ENCODE peak calls at places on chromosomes 12 and 14, in nine cellular contexts. One of them, this sample, is unnamed.

GRCh38 chr12:102971227-102971626 is 13.8 kb downstream of the ASCL1 start:
- DNase-seq in T-helper 22 cell: no peak
- DNase-seq in renal cortical epithelial cell: no peak
- DNase-seq in stimulated activated naive CD8-positive, alpha-beta T cell treated with anti-CD3 and anti-CD28 coated beads, Interleukin-15, Interleukin-2, amounts not matched to agents 100 U/mL and 50 U/mL, for 24 hours: no peak
- DNase-seq in mesendoderm: no peak
- DNase-seq in T-helper 2 cell: no peak
- DNase-seq in heart left ventricle: no peak
- DNase-seq in stimulated activated CD8-positive, alpha-beta memory T cell treated with anti-CD3 and anti-CD28 coated beads, Interleukin-12 subunit alpha, Interleukin-12 subunit beta, amount 100 ng/mL, for 4 hours: no peak
- DNase-seq in T-cell: no peak
- DNase-seq in this sample: no peak

GRCh38 chr14:51424569-51425251 is 184.7 kb downstream of the TMX1 start:
- DNase-seq in renal cortical epithelial cell: peak; percentile 45
- DNase-seq in stimulated activated naive CD8-positive, alpha-beta T cell treated with anti-CD3 and anti-CD28 coated beads, Interleukin-15, Interleukin-2, amounts not matched to agents 100 U/mL and 50 U/mL, for 24 hours: no peak
- DNase-seq in T-cell: no peak
- DNase-seq in mesendoderm: peak; percentile 81
- DNase-seq in stimulated activated CD8-positive, alpha-beta memory T cell treated with anti-CD3 and anti-CD28 coated beads, Interleukin-12 subunit alpha, Interleukin-12 subunit beta, amount 100 ng/mL, for 4 hours: no peak
- DNase-seq in heart left ventricle: no peak
- DNase-seq in T-helper 22 cell: no peak
- DNase-seq in T-helper 2 cell: no peak
- DNase-seq in this sample: no peak

GRCh38 chr14:68145036-68145435 is 325.5 kb downstream of the RAD51B start:
- DNase-seq in mesendoderm: peak; percentile 39
- DNase-seq in heart left ventricle: no peak
- DNase-seq in renal cortical epithelial cell: peak; percentile 91
- DNase-seq in stimulated activated CD8-positive, alpha-beta memory T cell treated with anti-CD3 and anti-CD28 coated beads, Interleukin-12 subunit alpha, Interleukin-12 subunit beta, amount 100 ng/mL, for 4 hours: no peak
- DNase-seq in T-helper 22 cell: no peak
- DNase-seq in stimulated activated naive CD8-positive, alpha-beta T cell treated with anti-CD3 and anti-CD28 coated beads, Interleukin-15, Interleukin-2, amounts not matched to agents 100 U/mL and 50 U/mL, for 24 hours: no peak
- DNase-seq in T-helper 2 cell: no peak
- DNase-seq in T-cell: no peak
- DNase-seq in this sample: no peak

GRCh38 chr12:6927379-6927991 is at the start of gene ATN1:
- DNase-seq in renal cortical epithelial cell: peak; percentile 41
- DNase-seq in stimulated activated CD8-positive, alpha-beta memory T cell treated with anti-CD3 and anti-CD28 coated beads, Interleukin-12 subunit alpha, Interleukin-12 subunit beta, amount 100 ng/mL, for 4 hours: peak; percentile 24
- DNase-seq in T-helper 22 cell: no peak
- DNase-seq in heart left ventricle: peak; percentile 90
- DNase-seq in T-helper 2 cell: no peak
- DNase-seq in mesendoderm: peak; percentile 93
- DNase-seq in T-cell: peak; percentile 28
- DNase-seq in stimulated activated naive CD8-positive, alpha-beta T cell treated with anti-CD3 and anti-CD28 coated beads, Interleukin-15, Interleukin-2, amounts not matched to agents 100 U/mL and 50 U/mL, for 24 hours: peak; percentile 62
- DNase-seq in this sample: peak; percentile 58

GRCh38 chr12:129190827-129191226 is 337.5 kb downstream of the GLT1D1 start:
- DNase-seq in heart left ventricle: no peak
- DNase-seq in T-helper 2 cell: no peak
- DNase-seq in renal cortical epithelial cell: no peak
- DNase-seq in stimulated activated CD8-positive, alpha-beta memory T cell treated with anti-CD3 and anti-CD28 coated beads, Interleukin-12 subunit alpha, Interleukin-12 subunit beta, amount 100 ng/mL, for 4 hours: no peak
- DNase-seq in stimulated activated naive CD8-positive, alpha-beta T cell treated with anti-CD3 and anti-CD28 coated beads, Interleukin-15, Interleukin-2, amounts not matched to agents 100 U/mL and 50 U/mL, for 24 hours: no peak
- DNase-seq in T-helper 22 cell: no peak
- DNase-seq in mesendoderm: peak; percentile 80
- DNase-seq in T-cell: no peak
- DNase-seq in this sample: no peak

GRCh38 chr12:13000935-13001724 is 1.1 kb upstream of the HEBP1 start:
- DNase-seq in heart left ventricle: peak; percentile 77
- DNase-seq in T-helper 22 cell: peak; percentile 17
- DNase-seq in stimulated activated CD8-positive, alpha-beta memory T cell treated with anti-CD3 and anti-CD28 coated beads, Interleukin-12 subunit alpha, Interleukin-12 subunit beta, amount 100 ng/mL, for 4 hours: peak; percentile 24
- DNase-seq in renal cortical epithelial cell: peak; percentile 23
- DNase-seq in stimulated activated naive CD8-positive, alpha-beta T cell treated with anti-CD3 and anti-CD28 coated beads, Interleukin-15, Interleukin-2, amounts not matched to agents 100 U/mL and 50 U/mL, for 24 hours: peak; percentile 48
- DNase-seq in T-cell: peak; percentile 22
- DNase-seq in T-helper 2 cell: peak; percentile 25
- DNase-seq in mesendoderm: peak; percentile 74
- DNase-seq in this sample: peak; percentile 57

GRCh38 chr12:4120316-4120920 is 153.1 kb upstream of the CCND2 start:
- DNase-seq in T-helper 22 cell: no peak
- DNase-seq in stimulated activated CD8-positive, alpha-beta memory T cell treated with anti-CD3 and anti-CD28 coated beads, Interleukin-12 subunit alpha, Interleukin-12 subunit beta, amount 100 ng/mL, for 4 hours: no peak
- DNase-seq in heart left ventricle: no peak
- DNase-seq in T-cell: no peak
- DNase-seq in stimulated activated naive CD8-positive, alpha-beta T cell treated with anti-CD3 and anti-CD28 coated beads, Interleukin-15, Interleukin-2, amounts not matched to agents 100 U/mL and 50 U/mL, for 24 hours: no peak
- DNase-seq in mesendoderm: no peak
- DNase-seq in renal cortical epithelial cell: no peak
- DNase-seq in T-helper 2 cell: no peak
- DNase-seq in this sample: no peak

GRCh38 chr12:27193106-27193505 is 51.0 kb upstream of the STK38L start:
- DNase-seq in T-helper 22 cell: no peak
- DNase-seq in stimulated activated naive CD8-positive, alpha-beta T cell treated with anti-CD3 and anti-CD28 coated beads, Interleukin-15, Interleukin-2, amounts not matched to agents 100 U/mL and 50 U/mL, for 24 hours: no peak
- DNase-seq in renal cortical epithelial cell: peak; percentile 27
- DNase-seq in mesendoderm: no peak
- DNase-seq in T-cell: no peak
- DNase-seq in T-helper 2 cell: no peak
- DNase-seq in stimulated activated CD8-positive, alpha-beta memory T cell treated with anti-CD3 and anti-CD28 coated beads, Interleukin-12 subunit alpha, Interleukin-12 subunit beta, amount 100 ng/mL, for 4 hours: no peak
- DNase-seq in heart left ventricle: no peak
- DNase-seq in this sample: no peak

GRCh38 chr14:68450391-68451120 is 342.3 kb downstream of the ZFP36L1 start:
- DNase-seq in stimulated activated CD8-positive, alpha-beta memory T cell treated with anti-CD3 and anti-CD28 coated beads, Interleukin-12 subunit alpha, Interleukin-12 subunit beta, amount 100 ng/mL, for 4 hours: no peak
- DNase-seq in T-helper 2 cell: no peak
- DNase-seq in heart left ventricle: no peak
- DNase-seq in renal cortical epithelial cell: no peak
- DNase-seq in stimulated activated naive CD8-positive, alpha-beta T cell treated with anti-CD3 and anti-CD28 coated beads, Interleukin-15, Interleukin-2, amounts not matched to agents 100 U/mL and 50 U/mL, for 24 hours: no peak
- DNase-seq in mesendoderm: no peak
- DNase-seq in T-helper 22 cell: no peak
- DNase-seq in T-cell: no peak
- DNase-seq in this sample: no peak

GRCh38 chr12:52243774-52244614 is 11.0 kb downstream of the KRT7 start:
- DNase-seq in renal cortical epithelial cell: peak; percentile 95
- DNase-seq in stimulated activated naive CD8-positive, alpha-beta T cell treated with anti-CD3 and anti-CD28 coated beads, Interleukin-15, Interleukin-2, amounts not matched to agents 100 U/mL and 50 U/mL, for 24 hours: peak; percentile 82
- DNase-seq in T-cell: peak; percentile 42
- DNase-seq in stimulated activated CD8-positive, alpha-beta memory T cell treated with anti-CD3 and anti-CD28 coated beads, Interleukin-12 subunit alpha, Interleukin-12 subunit beta, amount 100 ng/mL, for 4 hours: peak; percentile 34
- DNase-seq in T-helper 22 cell: peak; percentile 16
- DNase-seq in T-helper 2 cell: peak; percentile 9
- DNase-seq in heart left ventricle: peak; percentile 81
- DNase-seq in mesendoderm: no peak
- DNase-seq in this sample: no peak

GRCh38 chr14:25049559-25050493 is at the start of gene STXBP6:
- DNase-seq in T-helper 22 cell: no peak
- DNase-seq in mesendoderm: peak; percentile 65
- DNase-seq in renal cortical epithelial cell: no peak
- DNase-seq in stimulated activated CD8-positive, alpha-beta memory T cell treated with anti-CD3 and anti-CD28 coated beads, Interleukin-12 subunit alpha, Interleukin-12 subunit beta, amount 100 ng/mL, for 4 hours: no peak
- DNase-seq in T-cell: no peak
- DNase-seq in heart left ventricle: peak; percentile 88
- DNase-seq in stimulated activated naive CD8-positive, alpha-beta T cell treated with anti-CD3 and anti-CD28 coated beads, Interleukin-15, Interleukin-2, amounts not matched to agents 100 U/mL and 50 U/mL, for 24 hours: peak; percentile 33
- DNase-seq in T-helper 2 cell: no peak
- DNase-seq in this sample: no peak

GRCh38 chr14:51070732-51071131 is 24.2 kb downstream of the TRIM9 start:
- DNase-seq in T-helper 2 cell: no peak
- DNase-seq in stimulated activated naive CD8-positive, alpha-beta T cell treated with anti-CD3 and anti-CD28 coated beads, Interleukin-15, Interleukin-2, amounts not matched to agents 100 U/mL and 50 U/mL, for 24 hours: no peak
- DNase-seq in renal cortical epithelial cell: no peak
- DNase-seq in heart left ventricle: no peak
- DNase-seq in stimulated activated CD8-positive, alpha-beta memory T cell treated with anti-CD3 and anti-CD28 coated beads, Interleukin-12 subunit alpha, Interleukin-12 subunit beta, amount 100 ng/mL, for 4 hours: no peak
- DNase-seq in mesendoderm: no peak
- DNase-seq in T-cell: no peak
- DNase-seq in T-helper 22 cell: no peak
- DNase-seq in this sample: no peak

GRCh38 chr12:76820888-76821482 is 57.1 kb downstream of the ZDHHC17 start:
- DNase-seq in mesendoderm: peak; percentile 72
- DNase-seq in renal cortical epithelial cell: peak; percentile 31
- DNase-seq in T-helper 22 cell: no peak
- DNase-seq in stimulated activated naive CD8-positive, alpha-beta T cell treated with anti-CD3 and anti-CD28 coated beads, Interleukin-15, Interleukin-2, amounts not matched to agents 100 U/mL and 50 U/mL, for 24 hours: no peak
- DNase-seq in T-cell: no peak
- DNase-seq in stimulated activated CD8-positive, alpha-beta memory T cell treated with anti-CD3 and anti-CD28 coated beads, Interleukin-12 subunit alpha, Interleukin-12 subunit beta, amount 100 ng/mL, for 4 hours: no peak
- DNase-seq in T-helper 2 cell: no peak
- DNase-seq in heart left ventricle: no peak
- DNase-seq in this sample: no peak

GRCh38 chr14:101473795-101474562 is 87.3 kb upstream of the DIO3 start:
- DNase-seq in T-helper 2 cell: no peak
- DNase-seq in stimulated activated naive CD8-positive, alpha-beta T cell treated with anti-CD3 and anti-CD28 coated beads, Interleukin-15, Interleukin-2, amounts not matched to agents 100 U/mL and 50 U/mL, for 24 hours: no peak
- DNase-seq in stimulated activated CD8-positive, alpha-beta memory T cell treated with anti-CD3 and anti-CD28 coated beads, Interleukin-12 subunit alpha, Interleukin-12 subunit beta, amount 100 ng/mL, for 4 hours: no peak
- DNase-seq in T-helper 22 cell: no peak
- DNase-seq in mesendoderm: no peak
- DNase-seq in heart left ventricle: no peak
- DNase-seq in renal cortical epithelial cell: no peak
- DNase-seq in T-cell: no peak
- DNase-seq in this sample: no peak

GRCh38 chr12:25937096-25937495 is 21.4 kb upstream of the RASSF8 start:
- DNase-seq in T-helper 2 cell: no peak
- DNase-seq in stimulated activated naive CD8-positive, alpha-beta T cell treated with anti-CD3 and anti-CD28 coated beads, Interleukin-15, Interleukin-2, amounts not matched to agents 100 U/mL and 50 U/mL, for 24 hours: no peak
- DNase-seq in heart left ventricle: no peak
- DNase-seq in stimulated activated CD8-positive, alpha-beta memory T cell treated with anti-CD3 and anti-CD28 coated beads, Interleukin-12 subunit alpha, Interleukin-12 subunit beta, amount 100 ng/mL, for 4 hours: no peak
- DNase-seq in T-cell: no peak
- DNase-seq in T-helper 22 cell: no peak
- DNase-seq in renal cortical epithelial cell: no peak
- DNase-seq in mesendoderm: no peak
- DNase-seq in this sample: no peak

GRCh38 chr12:106030210-106031175 is 108.3 kb downstream of the NUAK1 start:
- DNase-seq in stimulated activated CD8-positive, alpha-beta memory T cell treated with anti-CD3 and anti-CD28 coated beads, Interleukin-12 subunit alpha, Interleukin-12 subunit beta, amount 100 ng/mL, for 4 hours: no peak
- DNase-seq in T-helper 22 cell: no peak
- DNase-seq in stimulated activated naive CD8-positive, alpha-beta T cell treated with anti-CD3 and anti-CD28 coated beads, Interleukin-15, Interleukin-2, amounts not matched to agents 100 U/mL and 50 U/mL, for 24 hours: peak; percentile 5
- DNase-seq in mesendoderm: peak; percentile 83
- DNase-seq in renal cortical epithelial cell: peak; percentile 77
- DNase-seq in T-helper 2 cell: no peak
- DNase-seq in T-cell: no peak
- DNase-seq in heart left ventricle: no peak
- DNase-seq in this sample: no peak

GRCh38 chr14:33369972-33370371 is 431.3 kb downstream of the NPAS3 start:
- DNase-seq in T-helper 2 cell: no peak
- DNase-seq in stimulated activated CD8-positive, alpha-beta memory T cell treated with anti-CD3 and anti-CD28 coated beads, Interleukin-12 subunit alpha, Interleukin-12 subunit beta, amount 100 ng/mL, for 4 hours: no peak
- DNase-seq in renal cortical epithelial cell: no peak
- DNase-seq in stimulated activated naive CD8-positive, alpha-beta T cell treated with anti-CD3 and anti-CD28 coated beads, Interleukin-15, Interleukin-2, amounts not matched to agents 100 U/mL and 50 U/mL, for 24 hours: no peak
- DNase-seq in T-helper 22 cell: no peak
- DNase-seq in T-cell: no peak
- DNase-seq in mesendoderm: no peak
- DNase-seq in heart left ventricle: no peak
- DNase-seq in this sample: no peak

GRCh38 chr12:4825139-4825858 is 84.4 kb upstream of the KCNA1 start:
- DNase-seq in T-helper 2 cell: peak; percentile 22
- DNase-seq in T-cell: no peak
- DNase-seq in T-helper 22 cell: no peak
- DNase-seq in mesendoderm: no peak
- DNase-seq in heart left ventricle: no peak
- DNase-seq in renal cortical epithelial cell: no peak
- DNase-seq in stimulated activated CD8-positive, alpha-beta memory T cell treated with anti-CD3 and anti-CD28 coated beads, Interleukin-12 subunit alpha, Interleukin-12 subunit beta, amount 100 ng/mL, for 4 hours: no peak
- DNase-seq in stimulated activated naive CD8-positive, alpha-beta T cell treated with anti-CD3 and anti-CD28 coated beads, Interleukin-15, Interleukin-2, amounts not matched to agents 100 U/mL and 50 U/mL, for 24 hours: no peak
- DNase-seq in this sample: no peak

This sample was measured in activated B cell treated with CpG ODN at 0.5 μM for 24 hours.